ENCODE peak calls at places on chromosomes 13 and 19, in five cellular contexts. One of them, this sample, is unnamed.

GRCh38 chr13:32663660-32664059 is 77.4 kb downstream of the PDS5B start:
- DNase-seq in MV-4-11: no peak
- DNase-seq in transverse colon: no peak
- DNase-seq in NCI-H1105 treated with DMSO at 0.1 percent for 48 hours: no peak
- DNase-seq in ureter: no peak
- DNase-seq in this sample: no peak

GRCh38 chr13:108528303-108528702 is 101.1 kb upstream of the MYO16 start:
- DNase-seq in MV-4-11: no peak
- DNase-seq in transverse colon: no peak
- DNase-seq in NCI-H1105 treated with DMSO at 0.1 percent for 48 hours: no peak
- DNase-seq in ureter: no peak
- DNase-seq in this sample: no peak

GRCh38 chr13:34162545-34162936 is 344.6 kb downstream of the RFC3 start:
- DNase-seq in MV-4-11: no peak
- DNase-seq in transverse colon: no peak
- DNase-seq in NCI-H1105 treated with DMSO at 0.1 percent for 48 hours: no peak
- DNase-seq in ureter: no peak
- DNase-seq in this sample: no peak

GRCh38 chr13:114113961-114114360 is 18.5 kb downstream of the RASA3 start:
- DNase-seq in MV-4-11: no peak
- DNase-seq in transverse colon: no peak
- DNase-seq in NCI-H1105 treated with DMSO at 0.1 percent for 48 hours: no peak
- DNase-seq in ureter: no peak
- DNase-seq in this sample: no peak

GRCh38 chr13:46614582-46614981 is 61.6 kb downstream of the LRCH1 start:
- DNase-seq in MV-4-11: peak
- DNase-seq in transverse colon: no peak
- DNase-seq in NCI-H1105 treated with DMSO at 0.1 percent for 48 hours: no peak
- DNase-seq in ureter: no peak
- DNase-seq in this sample: no peak

GRCh38 chr19:44566984-44567383 is 37.5 kb upstream of the CEACAM20 start:
- DNase-seq in MV-4-11: peak
- DNase-seq in transverse colon: no peak
- DNase-seq in NCI-H1105 treated with DMSO at 0.1 percent for 48 hours: no peak
- DNase-seq in ureter: no peak
- DNase-seq in this sample: no peak

GRCh38 chr13:49638416-49639072 is 10.2 kb downstream of the ARL11 start:
- DNase-seq in MV-4-11: no peak
- DNase-seq in transverse colon: no peak
- DNase-seq in NCI-H1105 treated with DMSO at 0.1 percent for 48 hours: no peak
- DNase-seq in ureter: no peak
- DNase-seq in this sample: no peak

GRCh38 chr19:45638930-45639729 is at the start of gene EML2:
- DNase-seq in MV-4-11: peak
- DNase-seq in transverse colon: peak
- DNase-seq in NCI-H1105 treated with DMSO at 0.1 percent for 48 hours: peak
- DNase-seq in ureter: peak
- DNase-seq in this sample: no peak

GRCh38 chr19:23823952-23824389 is 65.3 kb upstream of the ZNF681 start:
- DNase-seq in MV-4-11: peak
- DNase-seq in transverse colon: peak
- DNase-seq in NCI-H1105 treated with DMSO at 0.1 percent for 48 hours: peak
- DNase-seq in ureter: no peak
- DNase-seq in this sample: no peak

GRCh38 chr19:17289489-17289888 is 7.8 kb downstream of the ANKLE1 start:
- DNase-seq in MV-4-11: peak
- DNase-seq in transverse colon: peak
- DNase-seq in NCI-H1105 treated with DMSO at 0.1 percent for 48 hours: no peak
- DNase-seq in ureter: no peak
- DNase-seq in this sample: peak

GRCh38 chr19:40119380-40119779 is 28.6 kb upstream of the ZNF780A start:
- DNase-seq in MV-4-11: no peak
- DNase-seq in transverse colon: no peak
- DNase-seq in NCI-H1105 treated with DMSO at 0.1 percent for 48 hours: no peak
- DNase-seq in ureter: no peak
- DNase-seq in this sample: no peak

GRCh38 chr19:3655402-3656072 is 28.9 kb upstream of the CACTIN start:
- DNase-seq in MV-4-11: peak
- DNase-seq in transverse colon: peak
- DNase-seq in NCI-H1105 treated with DMSO at 0.1 percent for 48 hours: no peak
- DNase-seq in ureter: no peak
- DNase-seq in this sample: no peak

GRCh38 chr19:31085125-31085524 is 264.1 kb downstream of the TSHZ3 start:
- DNase-seq in MV-4-11: peak
- DNase-seq in transverse colon: no peak
- DNase-seq in NCI-H1105 treated with DMSO at 0.1 percent for 48 hours: no peak
- DNase-seq in ureter: no peak
- DNase-seq in this sample: no peak

GRCh38 chr19:29631450-29631849 is 25.4 kb downstream of the POP4 start:
- DNase-seq in MV-4-11: no peak
- DNase-seq in transverse colon: no peak
- DNase-seq in NCI-H1105 treated with DMSO at 0.1 percent for 48 hours: no peak
- DNase-seq in ureter: no peak
- DNase-seq in this sample: no peak

GRCh38 chr19:53982056-53982455 is 9.4 kb upstream of the CACNG6 start:
- DNase-seq in MV-4-11: no peak
- DNase-seq in transverse colon: no peak
- DNase-seq in NCI-H1105 treated with DMSO at 0.1 percent for 48 hours: no peak
- DNase-seq in ureter: no peak
- DNase-seq in this sample: no peak

GRCh38 chr19:13007292-13008045 is 12.2 kb downstream of the NFIX start:
- DNase-seq in MV-4-11: no peak
- DNase-seq in transverse colon: no peak
- DNase-seq in NCI-H1105 treated with DMSO at 0.1 percent for 48 hours: no peak
- DNase-seq in ureter: peak
- DNase-seq in this sample: no peak

GRCh38 chr13:113089693-113090414 is 15.7 kb upstream of the F7 start:
- DNase-seq in MV-4-11: no peak
- DNase-seq in transverse colon: no peak
- DNase-seq in NCI-H1105 treated with DMSO at 0.1 percent for 48 hours: no peak
- DNase-seq in ureter: no peak
- DNase-seq in this sample: no peak

GRCh38 chr19:54875506-54875905 is 1.5 kb downstream of the FCAR start:
- DNase-seq in MV-4-11: peak
- DNase-seq in transverse colon: no peak
- DNase-seq in NCI-H1105 treated with DMSO at 0.1 percent for 48 hours: no peak
- DNase-seq in ureter: no peak
- DNase-seq in this sample: no peak

GRCh38 chr19:13830761-13831481 is 35.7 kb downstream of the ZSWIM4 start:
- DNase-seq in MV-4-11: no peak
- DNase-seq in transverse colon: no peak
- DNase-seq in NCI-H1105 treated with DMSO at 0.1 percent for 48 hours: no peak
- DNase-seq in ureter: no peak
- DNase-seq in this sample: no peak

GRCh38 chr19:46860846-46861690 is at the start of gene ARHGAP35:
- DNase-seq in MV-4-11: no peak
- DNase-seq in transverse colon: peak
- DNase-seq in NCI-H1105 treated with DMSO at 0.1 percent for 48 hours: no peak
- DNase-seq in ureter: peak
- DNase-seq in this sample: no peak

GRCh38 chr13:24491853-24492252 is 20.7 kb downstream of the PARP4 start:
- DNase-seq in MV-4-11: no peak
- DNase-seq in transverse colon: no peak
- DNase-seq in NCI-H1105 treated with DMSO at 0.1 percent for 48 hours: no peak
- DNase-seq in ureter: no peak
- DNase-seq in this sample: no peak

GRCh38 chr13:72839831-72840426 is 58.0 kb downstream of the PIBF1 start:
- DNase-seq in MV-4-11: peak
- DNase-seq in transverse colon: peak
- DNase-seq in NCI-H1105 treated with DMSO at 0.1 percent for 48 hours: peak
- DNase-seq in ureter: peak
- DNase-seq in this sample: peak

GRCh38 chr19:40365613-40366401 is 17.3 kb downstream of the PLD3 start:
- DNase-seq in MV-4-11: peak
- DNase-seq in transverse colon: peak
- DNase-seq in NCI-H1105 treated with DMSO at 0.1 percent for 48 hours: no peak
- DNase-seq in ureter: peak
- DNase-seq in this sample: peak

GRCh38 chr19:45508931-45509691 is 1.8 kb downstream of the VASP start:
- DNase-seq in MV-4-11: peak
- DNase-seq in transverse colon: peak
- DNase-seq in NCI-H1105 treated with DMSO at 0.1 percent for 48 hours: no peak
- DNase-seq in ureter: peak
- DNase-seq in this sample: peak

This sample was measured in mucosa of gallbladder.